ENCODE peak calls at places on chromosomes 1 and 21, in four cellular contexts. One of them, this sample, is unnamed.

GRCh38 chr21:31338892-31339368 is 5.1 kb downstream of the TIAM1 start:
- DNase-seq in nephron progenitor cell: no peak
- DNase-seq in foreskin fibroblast: no peak
- DNase-seq in cardiac fibroblast: no peak
- DNase-seq in this sample: no peak

GRCh38 chr1:89540406-89540970 is 15.9 kb downstream of the LRRC8B start:
- DNase-seq in cardiac fibroblast: no peak
- DNase-seq in foreskin fibroblast: no peak
- DNase-seq in nephron progenitor cell: no peak
- DNase-seq in this sample: no peak

GRCh38 chr1:67524143-67525052 is 94.2 kb upstream of the SERBP1 start:
- DNase-seq in foreskin fibroblast: peak; percentile 66
- DNase-seq in nephron progenitor cell: no peak
- DNase-seq in cardiac fibroblast: peak; percentile 14
- DNase-seq in this sample: no peak

GRCh38 chr1:27605300-27605766 is 1.4 kb upstream of the AHDC1 start:
- DNase-seq in cardiac fibroblast: no peak
- DNase-seq in foreskin fibroblast: no peak
- DNase-seq in nephron progenitor cell: no peak
- DNase-seq in this sample: no peak

GRCh38 chr1:68551459-68551858 is 54.6 kb upstream of the DEPDC1 start:
- DNase-seq in foreskin fibroblast: peak; percentile 13
- DNase-seq in cardiac fibroblast: peak; percentile 11
- DNase-seq in nephron progenitor cell: no peak
- DNase-seq in this sample: no peak

GRCh38 chr1:169762699-169763098 is 28.8 kb upstream of the SELE start:
- DNase-seq in foreskin fibroblast: no peak
- DNase-seq in nephron progenitor cell: no peak
- DNase-seq in cardiac fibroblast: no peak
- DNase-seq in this sample: no peak

GRCh38 chr1:199273837-199274379 is 635.1 kb downstream of the PTPRC start:
- DNase-seq in foreskin fibroblast: peak; percentile 53
- DNase-seq in cardiac fibroblast: peak; percentile 35
- DNase-seq in nephron progenitor cell: no peak
- DNase-seq in this sample: no peak

GRCh38 chr1:161200992-161201827 is 957 bp upstream of the NDUFS2 start:
- DNase-seq in cardiac fibroblast: peak; percentile 97
- DNase-seq in foreskin fibroblast: peak; percentile 89
- DNase-seq in nephron progenitor cell: no peak
- DNase-seq in this sample: no peak

GRCh38 chr1:115669002-115669673 is 27.4 kb downstream of the VANGL1 start:
- DNase-seq in nephron progenitor cell: no peak
- DNase-seq in cardiac fibroblast: peak; percentile 78
- DNase-seq in foreskin fibroblast: peak; percentile 78
- DNase-seq in this sample: no peak

GRCh38 chr21:44942566-44942965 is 2.7 kb downstream of the SLX9 start:
- DNase-seq in cardiac fibroblast: no peak
- DNase-seq in foreskin fibroblast: no peak
- DNase-seq in nephron progenitor cell: no peak
- DNase-seq in this sample: no peak

GRCh38 chr1:38724160-38725131 is 135.1 kb downstream of the RRAGC start:
- DNase-seq in nephron progenitor cell: no peak
- DNase-seq in cardiac fibroblast: no peak
- DNase-seq in foreskin fibroblast: no peak
- DNase-seq in this sample: no peak

GRCh38 chr1:241964550-241965241 is 7.1 kb downstream of the BECN2 start:
- DNase-seq in nephron progenitor cell: no peak
- DNase-seq in cardiac fibroblast: peak; percentile 40
- DNase-seq in foreskin fibroblast: no peak
- DNase-seq in this sample: no peak

GRCh38 chr1:93330196-93330595 is 15.5 kb upstream of the DR1 start:
- DNase-seq in nephron progenitor cell: no peak
- DNase-seq in foreskin fibroblast: no peak
- DNase-seq in cardiac fibroblast: no peak
- DNase-seq in this sample: no peak

GRCh38 chr21:44846485-44847260 is 26.8 kb downstream of the PTTG1IP start:
- DNase-seq in foreskin fibroblast: peak; percentile 62
- DNase-seq in cardiac fibroblast: peak; percentile 73
- DNase-seq in nephron progenitor cell: no peak
- DNase-seq in this sample: no peak

GRCh38 chr1:166080277-166080964 is 86.4 kb downstream of the FAM78B start:
- DNase-seq in foreskin fibroblast: no peak
- DNase-seq in cardiac fibroblast: no peak
- DNase-seq in nephron progenitor cell: no peak
- DNase-seq in this sample: no peak

GRCh38 chr1:109838838-109839240 is 71.8 kb upstream of the CSF1 start:
- DNase-seq in nephron progenitor cell: no peak
- DNase-seq in foreskin fibroblast: peak; percentile 39
- DNase-seq in cardiac fibroblast: peak; percentile 70
- DNase-seq in this sample: no peak

DNA sequence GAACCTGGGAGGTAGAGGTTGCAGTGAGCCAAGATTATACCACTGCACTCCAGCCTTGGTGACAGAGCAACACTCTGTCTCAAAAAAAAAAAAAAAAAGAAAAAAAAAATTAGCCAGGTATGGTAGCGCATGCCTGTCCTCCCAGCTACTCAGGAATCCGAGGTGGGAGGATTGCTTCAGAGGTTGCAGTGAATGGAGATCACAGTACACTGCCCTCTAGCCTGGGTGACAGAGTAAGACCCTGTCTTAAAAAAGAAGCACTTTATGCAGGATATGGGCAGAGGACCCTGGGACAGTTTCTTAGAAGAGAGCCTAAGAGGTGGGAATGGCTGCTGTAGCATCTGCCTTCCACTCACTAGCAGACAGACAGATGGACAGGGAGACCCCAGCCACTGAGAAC is 23.0 kb downstream of the IQGAP3 start:
- DNase-seq in nephron progenitor cell: no peak
- DNase-seq in foreskin fibroblast: no peak
- DNase-seq in cardiac fibroblast: no peak
- DNase-seq in this sample: no peak
- TF ChIP-seq CTCF in nephron progenitor cell: no peak
- TF ChIP-seq CTCF in foreskin fibroblast: no peak
- TF ChIP-seq CTCF in cardiac fibroblast: no peak
- TF ChIP-seq CTCF in this sample: no peak

DNA sequence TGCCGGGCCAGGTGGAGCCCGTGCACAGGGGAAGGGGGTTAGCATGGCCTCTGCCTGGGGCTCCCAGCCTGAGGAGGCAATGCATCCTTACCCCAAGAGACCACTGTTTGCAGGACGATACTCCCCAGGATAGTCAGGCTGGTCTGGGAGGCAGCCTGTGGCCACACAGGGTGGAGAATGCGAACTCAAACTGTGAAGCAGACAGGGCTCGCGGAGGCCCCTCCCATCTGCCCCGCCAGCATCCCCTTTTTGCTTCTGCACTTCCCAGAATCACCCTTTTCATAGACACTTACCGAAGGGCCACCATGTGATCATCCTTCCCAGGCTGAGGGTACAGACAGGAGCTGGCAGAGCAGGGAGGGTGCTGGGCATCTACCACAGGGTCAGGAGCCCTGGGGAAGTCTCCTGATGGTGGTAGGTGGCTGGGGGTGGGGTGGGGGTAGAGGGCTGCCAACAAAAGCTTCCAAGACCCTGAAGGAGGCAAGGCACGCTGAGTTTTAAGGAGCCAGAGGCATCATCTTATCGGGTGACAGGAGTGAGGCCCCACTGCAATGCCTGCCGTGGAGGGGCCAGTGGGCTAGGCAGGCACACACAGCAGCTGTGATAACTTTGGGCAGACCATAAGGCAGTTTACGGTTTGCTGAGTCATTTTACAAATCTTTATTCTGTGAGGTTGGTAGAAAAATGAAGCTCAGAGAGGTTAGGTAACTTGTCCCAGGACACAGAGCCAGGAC is 31.3 kb upstream of the BTG2 start:
- DNase-seq in foreskin fibroblast: no peak
- DNase-seq in nephron progenitor cell: no peak
- DNase-seq in cardiac fibroblast: no peak
- DNase-seq in this sample: no peak
- TF ChIP-seq CTCF in foreskin fibroblast: no peak
- TF ChIP-seq CTCF in nephron progenitor cell: no peak
- TF ChIP-seq CTCF in cardiac fibroblast: no peak
- TF ChIP-seq CTCF in this sample: no peak

DNA sequence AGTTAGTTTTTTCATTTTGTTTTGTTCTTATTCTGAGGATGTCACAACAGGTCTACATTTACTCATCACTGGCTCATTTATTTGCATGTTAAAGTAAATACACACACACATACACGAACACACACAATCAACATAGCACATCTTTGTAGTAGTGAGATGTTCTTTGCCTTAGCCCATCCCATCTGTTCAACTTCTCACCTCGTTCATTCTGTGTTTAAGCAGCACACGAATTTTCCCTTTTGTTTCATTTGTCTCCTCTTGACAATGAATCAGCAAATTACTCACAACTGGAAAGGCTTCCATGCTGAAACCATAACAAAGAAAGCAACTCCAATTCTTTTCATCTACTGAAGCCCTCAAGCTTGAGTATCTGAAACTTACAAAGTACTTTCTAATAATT is 133.3 kb upstream of the CHRM3 start:
- DNase-seq in cardiac fibroblast: peak; percentile 2
- DNase-seq in foreskin fibroblast: no peak
- DNase-seq in nephron progenitor cell: no peak
- DNase-seq in this sample: no peak
- TF ChIP-seq CTCF in cardiac fibroblast: no peak
- TF ChIP-seq CTCF in foreskin fibroblast: no peak
- TF ChIP-seq CTCF in nephron progenitor cell: no peak
- TF ChIP-seq CTCF in this sample: no peak

GRCh38 chr1:230222678-230223077 is 155.6 kb downstream of the GALNT2 start:
- DNase-seq in foreskin fibroblast: no peak
- DNase-seq in nephron progenitor cell: no peak
- DNase-seq in cardiac fibroblast: peak; percentile 59
- DNase-seq in this sample: no peak
- TF ChIP-seq CTCF in foreskin fibroblast: no peak
- TF ChIP-seq CTCF in nephron progenitor cell: no peak
- TF ChIP-seq CTCF in cardiac fibroblast: peak; percentile 33
- TF ChIP-seq CTCF in this sample: no peak

DNA sequence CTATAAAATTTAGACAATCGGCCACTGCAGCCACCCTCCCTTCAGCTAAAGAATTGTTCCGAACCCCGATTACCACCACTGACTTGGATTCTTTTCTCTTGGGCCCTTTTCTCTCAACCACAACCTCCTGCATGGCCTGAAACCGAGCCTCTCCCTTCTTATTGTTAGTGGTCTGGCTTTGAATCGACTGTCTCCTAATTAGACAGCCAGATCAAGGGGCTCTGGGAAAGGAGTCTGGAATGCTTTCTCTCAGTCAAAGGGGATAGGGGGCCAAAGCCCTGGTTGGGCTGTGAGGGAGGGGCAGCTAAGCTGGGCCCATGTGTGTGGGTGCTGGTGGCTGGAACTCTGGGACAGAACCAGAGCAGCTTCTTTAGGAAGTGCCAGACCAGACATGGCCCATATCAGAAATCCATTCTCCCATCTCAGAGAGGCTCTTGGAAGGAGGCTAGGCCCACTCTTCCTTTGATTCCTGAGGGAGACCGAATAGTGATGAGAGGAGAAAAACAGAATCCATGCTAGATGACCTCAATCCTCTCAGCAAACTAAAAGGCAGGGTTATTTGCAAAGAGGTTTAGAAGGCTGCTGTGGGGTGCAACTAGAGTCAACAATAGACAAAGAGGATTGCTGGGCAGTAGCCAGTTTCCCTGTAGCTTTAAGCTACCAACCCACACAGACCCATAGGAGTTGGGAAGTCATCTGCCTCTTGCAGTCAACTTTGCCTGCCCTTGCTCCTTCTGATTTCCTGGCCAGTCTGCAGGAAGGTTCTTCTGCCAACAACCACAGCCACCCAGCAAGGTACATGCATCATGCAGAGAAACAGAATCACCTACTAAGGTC is 117.6 kb downstream of the AK5 start:
- DNase-seq in cardiac fibroblast: no peak
- DNase-seq in nephron progenitor cell: no peak
- DNase-seq in foreskin fibroblast: no peak
- DNase-seq in this sample: no peak
- TF ChIP-seq CTCF in cardiac fibroblast: no peak
- TF ChIP-seq CTCF in nephron progenitor cell: no peak
- TF ChIP-seq CTCF in foreskin fibroblast: no peak
- TF ChIP-seq CTCF in this sample: no peak

DNA sequence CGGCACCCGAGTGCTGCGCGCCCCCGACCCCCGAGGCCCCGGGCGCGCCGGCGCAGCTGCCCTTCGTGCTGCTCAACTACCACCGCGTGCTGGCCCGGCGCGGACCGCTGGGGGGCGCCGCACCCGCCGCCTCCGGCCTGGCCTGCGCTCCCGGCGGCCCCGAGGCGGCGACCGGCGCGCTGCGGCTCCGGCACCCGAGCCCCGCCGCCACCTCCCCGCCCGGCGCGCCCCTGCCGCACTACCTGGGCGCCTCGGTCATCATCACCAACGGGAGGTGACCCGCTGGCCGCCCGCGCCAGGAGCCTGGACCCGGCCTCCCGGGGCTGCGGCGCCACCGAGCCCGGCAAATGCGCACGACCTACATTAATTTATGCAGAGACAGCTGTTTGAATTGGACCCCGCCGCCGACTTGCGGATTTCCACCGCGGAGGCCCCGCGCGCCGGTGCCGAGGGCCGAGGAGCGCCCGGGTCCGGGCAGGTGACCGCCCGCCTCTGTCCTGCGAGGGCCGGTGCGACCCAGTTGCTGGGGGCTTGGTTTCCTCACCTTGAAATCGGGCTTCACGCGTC is 49.0 kb downstream of the SIM2 start:
- DNase-seq in cardiac fibroblast: peak; percentile 33
- DNase-seq in nephron progenitor cell: peak; percentile 87
- DNase-seq in foreskin fibroblast: peak; percentile 21
- DNase-seq in this sample: peak; percentile 88
- TF ChIP-seq CTCF in cardiac fibroblast: no peak
- TF ChIP-seq CTCF in nephron progenitor cell: no peak
- TF ChIP-seq CTCF in foreskin fibroblast: no peak
- TF ChIP-seq CTCF in this sample: no peak